ENCODE peak calls at places on chromosomes 13 and 19, in four cellular contexts. K is pancreas; J is activated CD4-positive, alpha-beta T cell treated with anti-CD3 and anti-CD28 coated beads, Interleukin-2, amount 10 ng/mL, durations not matched to agents 7 days and 5 days; A is A673. Q is an unnamed sample.

GRCh38 chr13:86870388-86870966 is 800.7 kb upstream of the SLITRK5 start:
- DNase-seq in K (no peak), J (no peak), A (peak; percentile 37), Q (no peak)

GRCh38 chr19:35790981-35791813 is 15.8 kb downstream of the ARHGAP33 start:
- DNase-seq in K (peak; percentile 83), J (peak; percentile 15), A (no peak), Q (no peak)

GRCh38 chr13:39051157-39051556 is 12.9 kb downstream of the NHLRC3 start:
- DNase-seq in K (no peak), J (no peak), A (peak; percentile 80), Q (no peak)

GRCh38 chr19:35216833-35217707 is 11.5 kb downstream of the FAM187B start:
- DNase-seq in K (no peak), J (peak; percentile 69), A (no peak), Q (no peak)

GRCh38 chr19:50430888-50431342 is 1.8 kb upstream of the MYBPC2 start:
- DNase-seq in K (no peak), J (no peak), A (no peak), Q (no peak)

GRCh38 chr19:48836089-48837017 is at the start of gene HSD17B14:
- DNase-seq in K (no peak), J (no peak), A (peak; percentile 59), Q (no peak)

GRCh38 chr13:114017028-114017630 is 43.3 kb upstream of the C13orf46 start:
- DNase-seq in K (peak; percentile 19), J (no peak), A (no peak), Q (no peak)

GRCh38 chr13:74715718-74716117 is 581.5 kb upstream of the KLF12 start:
- DNase-seq in K (no peak), J (no peak), A (no peak), Q (no peak)

GRCh38 chr19:19098703-19099632 is 35.2 kb downstream of the SLC25A42 start:
- DNase-seq in K (no peak), J (no peak), A (no peak), Q (no peak)

GRCh38 chr13:59890064-59890463 is 273.7 kb downstream of the DIAPH3 start:
- DNase-seq in K (no peak), J (no peak), A (peak; percentile 61), Q (no peak)

GRCh38 chr13:37709318-37709717 is 110.8 kb upstream of the POSTN start:
- DNase-seq in K (no peak), J (no peak), A (no peak), Q (no peak)

GRCh38 chr19:47471733-47472457 is at the start of gene SLC8A2:
- DNase-seq in K (peak; percentile 92), J (peak; percentile 78), A (peak; percentile 92), Q (peak; percentile 42)

GRCh38 chr13:44331912-44332840 is 41.4 kb upstream of the SERP2 start:
- DNase-seq in K (no peak), J (no peak), A (peak; percentile 95), Q (peak; percentile 54)

GRCh38 chr13:37657134-37657533 is 58.6 kb upstream of the POSTN start:
- DNase-seq in K (no peak), J (no peak), A (no peak), Q (no peak)

GRCh38 chr19:15195987-15196682 is 4.7 kb downstream of the NOTCH3 start:
- DNase-seq in K (peak; percentile 95), J (no peak), A (no peak), Q (no peak)

GRCh38 chr19:45099465-45100201 is 6.7 kb downstream of the PPP1R37 start:
- DNase-seq in K (no peak), J (no peak), A (no peak), Q (no peak)

GRCh38 chr13:112849500-112849899 is 119.5 kb upstream of the MCF2L start:
- DNase-seq in K (no peak), J (no peak), A (peak; percentile 41), Q (no peak)

GRCh38 chr19:35710784-35711723 is 6.7 kb downstream of the ZBTB32 start:
- DNase-seq in K (no peak), J (peak; percentile 64), A (no peak), Q (no peak)

GRCh38 chr13:79548886-79549285 is 67.9 kb downstream of the NDFIP2 start:
- DNase-seq in K (no peak), J (no peak), A (peak; percentile 24), Q (no peak)

GRCh38 chr19:44984005-44984404 is 17.3 kb upstream of the RELB start:
- DNase-seq in K (no peak), J (no peak), A (no peak), Q (no peak)

GRCh38 chr19:3121821-3122511 is 13.9 kb upstream of the GNA15 start:
- DNase-seq in K (peak; percentile 15), J (no peak), A (no peak), Q (no peak)

GRCh38 chr13:42849200-42849599 is 67.8 kb downstream of the FAM216B start:
- DNase-seq in K (no peak), J (no peak), A (no peak), Q (no peak)